ENCODE peak calls at places on chromosomes 13 and 19, in five cellular contexts. G is AG04449, S is tibial artery, I is progenitor cell of endocrine pancreas, Z is AG09309. W is an unnamed sample.

GRCh38 chr13:61414686-61415664 is 674 bp downstream of the PCDH20 start:
- DNase-seq in G (no peak), S (no peak), I (peak), Z (no peak), W (no peak)

GRCh38 chr19:13794388-13794751 is 873 bp upstream of the ZSWIM4 start:
- DNase-seq in S (peak), I (no peak), Z (peak), G (peak), W (peak)

GRCh38 chr13:61824168-61824567 is 408.5 kb upstream of the PCDH20 start:
- DNase-seq in G (no peak), S (no peak), Z (no peak), I (no peak), W (no peak)

GRCh38 chr19:13984875-13985741 is 21.0 kb downstream of the RFX1 start:
- DNase-seq in G (no peak), S (no peak), Z (no peak), I (no peak), W (no peak)

GRCh38 chr19:13795595-13796300 is 505 bp downstream of the ZSWIM4 start:
- DNase-seq in G (no peak), S (no peak), I (no peak), Z (no peak), W (no peak)

GRCh38 chr19:28873301-28873700 is 339.6 kb downstream of the UQCRFS1 start:
- DNase-seq in I (no peak), Z (no peak), S (no peak), G (no peak), W (no peak)

GRCh38 chr19:33465834-33466233 is 55.8 kb downstream of the PEPD start:
- DNase-seq in I (no peak), G (no peak), S (no peak), Z (no peak), W (no peak)

GRCh38 chr19:41195675-41196497 is 2.9 kb downstream of the CYP2S1 start:
- DNase-seq in G (no peak), Z (no peak), I (no peak), S (no peak), W (no peak)

GRCh38 chr13:43434185-43434584 is 352.6 kb downstream of the ENOX1 start:
- DNase-seq in I (no peak), S (no peak), Z (no peak), G (no peak), W (no peak)

GRCh38 chr13:31001647-31002046 is 69.2 kb downstream of the TEX26 start:
- DNase-seq in G (no peak), S (no peak), Z (no peak), I (no peak), W (no peak)

GRCh38 chr19:54477650-54478049 is 4.6 kb upstream of the CDC42EP5 start:
- DNase-seq in G (no peak), Z (no peak), I (no peak), S (no peak), W (no peak)
- TF ChIP-seq CTCF in G (no peak), Z (no peak), I (no peak), S (no peak), W (no peak)

GRCh38 chr19:50383852-50384684 is at the start of gene POLD1:
- DNase-seq in I (peak), Z (peak), G (peak), S (peak), W (peak)
- TF ChIP-seq CTCF in I (no peak), Z (no peak), G (no peak), S (no peak), W (no peak)

DNA sequence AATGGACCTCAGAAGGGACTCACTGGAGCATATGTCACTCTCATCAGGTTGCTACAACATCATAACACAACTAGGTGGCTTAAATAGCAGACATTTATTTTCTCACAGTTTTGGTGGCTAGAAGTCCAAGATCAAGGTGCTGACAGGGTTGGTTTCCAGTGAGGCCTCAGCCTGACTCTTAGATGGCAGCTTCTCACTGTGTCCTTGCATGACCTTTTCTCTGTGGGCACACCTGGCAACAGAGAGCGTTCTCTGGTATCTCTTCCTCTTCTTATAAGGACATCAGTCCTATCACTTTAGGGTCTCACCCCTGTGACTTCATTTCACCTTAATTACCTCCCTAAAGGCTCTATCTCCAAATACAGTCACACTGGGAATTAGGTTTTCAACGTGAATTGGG is 74.5 kb downstream of the CYSLTR2 start:
- DNase-seq in I (no peak), G (no peak), S (no peak), Z (no peak), W (no peak)
- TF ChIP-seq CTCF in I (no peak), G (no peak), S (no peak), Z (no peak), W (no peak)

DNA sequence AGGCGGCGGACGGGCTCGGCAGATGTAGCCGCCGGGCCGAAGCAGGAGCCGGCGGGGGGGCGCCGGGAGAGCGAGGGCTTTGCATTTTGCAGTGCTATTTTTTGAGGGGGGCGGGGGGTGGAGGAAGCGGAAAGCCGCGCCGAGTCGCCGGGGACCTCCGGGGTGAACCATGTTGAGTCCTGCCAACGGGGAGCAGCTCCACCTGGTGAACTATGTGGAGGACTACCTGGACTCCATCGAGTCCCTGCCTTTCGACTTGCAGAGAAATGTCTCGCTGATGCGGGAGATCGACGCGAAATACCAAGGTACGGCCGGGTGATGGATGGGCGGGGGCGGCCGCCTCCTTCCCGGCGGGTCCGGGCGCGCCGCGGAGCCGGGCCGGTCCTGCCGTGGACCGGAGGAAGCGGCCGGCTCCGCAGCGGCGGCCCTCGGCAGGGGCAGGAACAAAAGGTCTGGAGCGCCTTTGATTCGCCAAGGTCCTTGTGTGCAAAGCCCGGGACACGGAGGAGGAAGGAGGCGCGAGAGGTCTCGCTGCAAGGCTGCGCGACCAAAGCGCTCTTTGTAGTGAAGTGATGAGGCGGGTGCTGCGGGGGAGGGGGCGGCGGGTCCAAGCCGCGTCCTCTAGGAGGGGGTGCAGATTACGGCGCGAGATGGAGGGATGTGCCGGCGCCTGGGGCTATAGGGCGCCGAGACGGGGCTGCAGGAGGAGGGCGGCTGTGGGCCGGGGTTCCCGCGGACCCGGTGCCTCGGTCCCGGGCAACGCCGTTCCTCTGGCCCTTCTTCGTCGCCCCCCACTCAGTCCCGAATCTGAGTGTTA is 689 bp downstream of the ING1 start:
- DNase-seq in S (peak), I (peak), G (no peak), Z (no peak), W (no peak)
- TF ChIP-seq CTCF in S (no peak), I (no peak), G (no peak), Z (no peak), W (no peak)

DNA sequence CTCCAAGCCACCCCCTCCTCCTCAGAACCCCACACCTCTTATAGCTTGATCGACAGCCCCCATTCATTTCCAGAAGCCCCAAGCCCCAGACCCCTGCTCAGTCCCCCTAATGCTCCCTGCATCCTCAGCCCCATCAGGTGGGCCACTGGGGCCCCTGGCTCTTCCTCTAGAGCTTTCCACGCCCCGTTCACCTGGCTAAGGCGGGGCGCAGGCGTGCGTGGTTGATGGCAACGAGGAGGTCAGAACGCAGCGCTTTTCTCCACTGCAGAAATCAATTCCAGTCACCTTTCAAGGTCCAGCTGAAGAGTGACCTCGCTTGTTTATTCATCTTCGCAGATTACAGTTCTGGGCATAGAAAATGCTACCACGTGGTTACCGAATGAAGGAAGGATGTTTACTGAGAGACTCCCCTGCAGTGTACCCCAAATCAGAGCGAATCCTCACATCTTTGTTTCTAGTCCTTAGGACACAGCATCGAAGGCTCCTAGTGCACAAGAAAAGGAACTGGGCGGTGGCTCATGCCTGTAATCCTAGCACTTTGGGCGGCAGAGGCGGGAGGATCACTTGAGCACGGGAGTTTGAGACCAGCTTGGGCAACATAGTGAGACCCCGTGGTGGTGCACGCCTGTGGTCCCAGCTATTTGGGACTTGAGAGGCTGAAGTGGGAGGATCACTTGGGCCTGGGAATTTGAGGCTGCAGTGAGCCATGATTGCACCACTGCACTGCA is 798 bp upstream of the PBX4 start:
- DNase-seq in S (no peak), Z (no peak), I (no peak), G (no peak), W (no peak)
- TF ChIP-seq CTCF in S (no peak), Z (no peak), I (no peak), G (no peak), W (no peak)

DNA sequence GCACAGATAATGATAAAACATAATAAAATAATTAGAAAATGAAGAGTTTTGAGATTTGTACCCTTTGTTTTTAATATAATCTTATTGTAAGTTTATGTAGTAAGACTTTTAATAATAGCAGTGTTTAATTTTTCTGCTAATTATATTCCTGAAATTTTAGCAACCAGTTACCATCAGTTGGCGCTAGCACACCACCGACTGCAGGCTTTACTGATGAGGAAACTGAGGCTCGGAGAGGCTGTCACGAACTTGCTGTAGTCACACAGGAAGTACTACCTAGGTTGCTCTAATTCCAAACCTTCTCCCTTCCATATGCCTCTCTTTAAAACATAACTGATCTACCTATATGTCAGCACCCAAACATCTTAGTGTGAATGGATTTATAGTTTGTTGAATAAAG is 1.0 kb upstream of the RFXAP start:
- DNase-seq in S (no peak), I (no peak), Z (no peak), G (no peak), W (no peak)
- TF ChIP-seq CTCF in S (no peak), I (no peak), Z (no peak), G (no peak), W (no peak)

GRCh38 chr19:10421240-10421948 is 1.1 kb downstream of the PDE4A start:
- DNase-seq in G (no peak), Z (no peak), I (no peak), S (no peak), W (no peak)

GRCh38 chr19:10421981-10422461 is 1.7 kb downstream of the PDE4A start:
- DNase-seq in I (no peak), S (no peak), G (no peak), Z (no peak), W (no peak)

GRCh38 chr19:10419646-10420443 is 493 bp upstream of the PDE4A start:
- DNase-seq in S (no peak), Z (no peak), G (no peak), I (no peak), W (no peak)

GRCh38 chr19:10419200-10419645 is 1.1 kb upstream of the PDE4A start:
- DNase-seq in S (no peak), G (no peak), Z (no peak), I (no peak), W (no peak)

DNA sequence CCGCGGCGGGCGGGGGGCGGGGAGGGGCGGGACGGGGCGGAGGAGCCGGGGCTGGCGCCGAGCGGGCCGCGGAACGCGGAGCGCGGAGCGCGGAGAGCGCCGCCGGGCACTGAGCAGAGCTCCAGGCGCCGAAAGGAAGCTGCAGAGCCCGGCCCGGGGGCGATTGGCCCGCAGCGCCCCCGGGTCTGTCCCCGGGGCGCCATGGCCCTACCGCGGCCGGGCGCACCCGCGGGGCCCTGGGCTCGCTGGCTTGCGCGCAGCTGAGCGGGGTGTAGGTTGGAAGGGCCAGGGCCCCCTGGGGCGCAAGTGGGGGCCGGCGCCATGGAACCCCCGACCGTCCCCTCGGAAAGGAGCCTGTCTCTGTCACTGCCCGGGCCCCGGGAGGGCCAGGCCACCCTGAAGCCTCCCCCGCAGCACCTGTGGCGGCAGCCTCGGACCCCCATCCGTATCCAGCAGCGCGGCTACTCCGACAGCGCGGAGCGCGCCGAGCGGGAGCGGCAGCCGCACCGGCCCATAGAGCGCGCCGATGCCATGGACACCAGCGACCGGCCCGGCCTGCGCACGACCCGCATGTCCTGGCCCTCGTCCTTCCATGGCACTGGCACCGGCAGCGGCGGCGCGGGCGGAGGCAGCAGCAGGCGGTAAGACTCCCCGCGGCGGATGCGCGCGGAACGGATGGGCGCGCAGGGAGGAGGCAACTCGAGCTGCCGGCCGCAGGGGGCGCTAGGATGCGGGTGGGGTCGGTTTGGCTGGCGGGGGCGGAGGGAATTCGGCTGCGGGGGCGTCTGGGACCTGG is at the start of gene PDE4A:
- DNase-seq in Z (no peak), G (no peak), S (no peak), I (no peak), W (no peak)
- TF ChIP-seq CTCF in Z (peak), G (peak), S (no peak), I (peak), W (no peak)

GRCh38 chr13:21238267-21238666 is 61.8 kb downstream of the MRPL57 start:
- DNase-seq in Z (no peak), G (no peak), I (no peak), S (no peak), W (no peak)

GRCh38 chr13:21243045-21243842 is 66.8 kb downstream of the MRPL57 start:
- DNase-seq in G (no peak), I (no peak), S (no peak), Z (no peak), W (no peak)

GRCh38 chr13:21240586-21240985 is 64.1 kb downstream of the MRPL57 start:
- DNase-seq in I (no peak), Z (peak), G (peak), S (no peak), W (no peak)

GRCh38 chr13:21243843-21244184 is 67.4 kb downstream of the MRPL57 start:
- DNase-seq in G (no peak), I (no peak), S (no peak), Z (no peak), W (no peak)

GRCh38 chr13:21242236-21242635 is 65.8 kb downstream of the MRPL57 start:
- DNase-seq in I (no peak), Z (no peak), S (no peak), G (no peak), W (no peak)
- TF ChIP-seq CTCF in I (peak), Z (no peak), S (no peak), G (no peak), W (no peak)

GRCh38 chr13:85833938-85834337 is 34.7 kb upstream of the SLITRK6 start:
- DNase-seq in G (no peak), I (no peak), Z (no peak), S (no peak), W (no peak)

GRCh38 chr13:85825454-85825853 is 26.2 kb upstream of the SLITRK6 start:
- DNase-seq in S (no peak), Z (no peak), I (no peak), G (no peak), W (no peak)

DNA sequence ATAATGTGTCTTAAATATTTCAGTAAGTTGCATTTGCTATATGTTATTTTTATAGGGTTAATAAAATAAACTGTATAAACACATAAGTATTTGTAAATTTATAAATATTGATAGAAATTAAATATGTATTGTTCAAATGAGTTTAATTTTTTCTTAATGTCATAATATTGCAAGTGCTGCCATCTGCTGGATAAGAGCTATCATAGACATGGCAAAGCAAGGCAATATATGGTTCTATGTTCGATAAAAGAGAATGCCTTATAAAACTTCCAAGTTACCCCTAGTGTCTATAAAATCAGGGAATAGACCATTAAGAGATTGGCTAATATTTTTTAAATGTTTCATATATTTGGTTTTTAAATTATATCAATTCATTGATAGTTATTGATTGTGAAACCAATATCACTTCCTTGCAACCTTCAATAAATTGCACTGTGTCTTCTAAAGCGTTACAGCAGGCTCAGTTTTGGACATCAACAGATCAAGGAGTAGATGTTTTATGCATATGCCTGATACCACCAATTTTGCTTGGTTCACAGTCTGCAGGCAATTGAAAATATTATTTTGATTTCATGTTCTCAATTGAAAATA is 29.0 kb upstream of the SLITRK6 start:
- DNase-seq in Z (no peak), G (no peak), S (no peak), I (no peak), W (no peak)
- TF ChIP-seq CTCF in Z (peak), G (peak), S (peak), I (peak), W (no peak)

W was measured in omental fat pad.